ENCODE peak calls at places on chromosomes 3 and 15, in four cellular contexts. R is CD8-positive, alpha-beta T cell; X is cardiac muscle cell; S is BJ. F is an unnamed sample. For H3K36me3, the result is how much of the 10 kb centered on the place peaks cover.

GRCh38 chr3:24522155-24522579 is 27.5 kb upstream of the THRB start:
- DNase-seq in S (no peak), X (peak), R (no peak), F (peak)

GRCh38 chr15:99442268-99442897 is 123.4 kb upstream of the MEF2A start:
- DNase-seq in S (peak), R (peak), X (peak), F (no peak)

GRCh38 chr3:47288966-47289910 is 6.5 kb downstream of the KLHL18 start:
- DNase-seq in X (peak), S (no peak), R (no peak), F (peak)

GRCh38 chr3:50342818-50343633 is 2.4 kb upstream of the RASSF1 start:
- DNase-seq in R (no peak), X (no peak), S (no peak), F (peak)

GRCh38 chr15:34708422-34708821 is 46.4 kb downstream of the GJD2 start:
- DNase-seq in X (peak), R (no peak), S (no peak), F (peak)

GRCh38 chr15:70964058-70964457 is 71.4 kb downstream of the LRRC49 start:
- DNase-seq in X (no peak), R (no peak), S (no peak), F (no peak)

GRCh38 chr15:82571722-82572222 is 31.5 kb upstream of the RPS17 start:
- DNase-seq in R (no peak), X (peak), S (peak), F (peak)

GRCh38 chr15:91431041-91431715 is 331.1 kb downstream of the SV2B start:
- DNase-seq in R (no peak), X (no peak), S (no peak), F (no peak)

GRCh38 chr15:62163847-62164499 is 1.1 kb downstream of the C2CD4B start:
- DNase-seq in X (no peak), R (no peak), S (no peak), F (no peak)

GRCh38 chr3:50167069-50167781 is 12.1 kb downstream of the SEMA3F start:
- DNase-seq in S (no peak), X (no peak), R (no peak), F (no peak)

GRCh38 chr15:80818996-80819395 is 39.8 kb downstream of the CEMIP start:
- DNase-seq in R (no peak), S (no peak), X (no peak), F (no peak)

GRCh38 chr3:172089250-172089649 is 49.9 kb downstream of the FNDC3B start:
- DNase-seq in R (no peak), X (peak), S (no peak), F (no peak)

GRCh38 chr15:64894395-64895056 is 17.2 kb upstream of the ANKDD1A start:
- DNase-seq in R (peak), X (no peak), S (no peak), F (no peak)

GRCh38 chr3:64242435-64242834 is 17.2 kb upstream of the PRICKLE2 start:
- DNase-seq in S (no peak), R (no peak), X (peak), F (peak)

GRCh38 chr15:80578871-80579270 is 116.2 kb upstream of the ABHD17C start:
- DNase-seq in X (no peak), R (no peak), S (no peak), F (no peak)

GRCh38 chr3:58085616-58086015 is 77.4 kb downstream of the FLNB start:
- DNase-seq in S (no peak), X (no peak), R (no peak), F (no peak)

GRCh38 chr3:124117486-124117885 is 125.6 kb upstream of the ROPN1 start:
- DNase-seq in X (peak), S (no peak), R (no peak), F (no peak)

GRCh38 chr3:13879946-13880810 is at the start of gene WNT7A:
- DNase-seq in R (peak), S (no peak), X (peak), F (peak)

GRCh38 chr15:50911641-50912040 is 3.2 kb downstream of the AP4E1 start:
- DNase-seq in S (no peak), X (no peak), R (no peak), F (no peak)

GRCh38 chr3:119401502-119402440 is 61.6 kb downstream of the TMEM39A start:
- DNase-seq in R (no peak), X (no peak), S (no peak), F (no peak)

DNA sequence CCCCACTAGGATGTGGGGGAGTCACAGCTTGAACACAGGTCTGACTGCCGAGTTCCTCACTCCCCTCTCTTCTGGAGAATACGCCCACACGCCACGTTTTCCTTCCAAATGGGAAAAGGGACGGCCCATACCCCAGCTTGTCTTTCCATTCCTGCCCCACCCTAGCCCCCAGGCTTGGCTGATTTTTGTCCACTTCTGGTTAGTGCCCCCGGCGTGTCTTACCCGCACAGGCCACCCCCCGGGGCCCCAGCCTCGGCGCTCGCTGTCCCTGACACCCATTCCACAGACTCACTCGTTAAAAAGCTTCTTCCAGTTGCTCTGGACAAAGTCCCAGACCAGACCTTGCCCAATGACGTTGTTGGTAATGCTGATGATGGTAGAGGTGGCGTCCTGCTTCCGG is 14.5 kb downstream of the MESP2 start:
- DNase-seq in S (no peak), X (no peak), R (no peak), F (no peak)
- H3K36me3 ChIP-seq in S (under half), X (under half), R (under half), F (under half)

GRCh38 chr3:195896361-195897080 is 11.8 kb downstream of the TNK2 start:
- DNase-seq in R (no peak), X (peak), S (no peak), F (peak)
- H3K4me3 ChIP-seq in R (peak), X (peak), S (peak), F (peak)

GRCh38 chr3:188179006-188179966 is 25.3 kb downstream of the LPP start:
- DNase-seq in X (no peak), R (no peak), S (no peak), F (no peak)
- H3K36me3 ChIP-seq in X (under half), R (under half), S (under half), F (under half)

GRCh38 chr3:114455432-114455831 is 161.6 kb downstream of the TIGIT start:
- DNase-seq in X (no peak), S (no peak), R (no peak), F (no peak)

GRCh38 chr3:114453296-114453888 is 159.6 kb downstream of the TIGIT start:
- DNase-seq in X (no peak), S (no peak), R (no peak), F (no peak)

GRCh38 chr3:114452176-114452744 is 158.4 kb downstream of the TIGIT start:
- DNase-seq in X (no peak), R (no peak), S (no peak), F (peak)

GRCh38 chr3:114456742-114457141 is 162.9 kb downstream of the TIGIT start:
- DNase-seq in S (no peak), R (no peak), X (no peak), F (no peak)

GRCh38 chr3:114454592-114455251 is 160.9 kb downstream of the TIGIT start:
- DNase-seq in R (no peak), S (no peak), X (peak), F (peak)
- H3K4me3 ChIP-seq in R (peak), S (peak), X (peak), F (peak)

GRCh38 chr15:68713874-68714273 is 106.8 kb downstream of the ANP32A start:
- DNase-seq in S (no peak), R (no peak), X (no peak), F (no peak)
- H3K36me3 ChIP-seq in S (under half), R (under half), X (under half), F (under half)

GRCh38 chr3:192993428-192993827 is 75.8 kb upstream of the MB21D2 start:
- DNase-seq in X (no peak), S (no peak), R (no peak), F (no peak)
- H3K4me3 ChIP-seq in X (no peak), S (no peak), R (no peak), F (no peak)

GRCh38 chr3:70982274-70982673 is 601.3 kb downstream of the FOXP1 start:
- DNase-seq in X (peak), R (no peak), S (peak), F (no peak)
- H3K36me3 ChIP-seq in X (under half), R (under half), S (under half), F (under half)

DNA sequence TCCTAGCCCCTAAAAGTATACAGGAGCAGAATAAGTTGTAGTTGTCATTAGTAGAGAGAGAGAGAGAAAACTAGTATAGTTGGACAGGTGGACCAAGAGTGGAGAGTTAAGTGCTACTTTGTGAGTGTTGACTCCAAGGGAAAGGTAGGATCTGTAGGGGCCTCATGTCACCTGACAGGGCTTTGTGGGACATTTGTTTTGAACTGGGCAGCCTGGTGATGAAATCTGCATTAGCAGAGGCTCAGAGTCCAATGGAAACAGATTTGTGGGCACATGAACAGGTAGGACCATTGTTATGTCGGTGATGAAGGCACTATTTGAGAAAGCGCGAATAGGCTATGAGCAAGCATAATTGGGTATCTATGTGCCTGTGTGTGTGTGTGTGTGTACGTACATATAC is 43.5 kb downstream of the SGO1 start:
- DNase-seq in S (no peak), R (no peak), X (no peak), F (no peak)
- H3K4me3 ChIP-seq in S (no peak), R (no peak), X (no peak), F (no peak)

DNA sequence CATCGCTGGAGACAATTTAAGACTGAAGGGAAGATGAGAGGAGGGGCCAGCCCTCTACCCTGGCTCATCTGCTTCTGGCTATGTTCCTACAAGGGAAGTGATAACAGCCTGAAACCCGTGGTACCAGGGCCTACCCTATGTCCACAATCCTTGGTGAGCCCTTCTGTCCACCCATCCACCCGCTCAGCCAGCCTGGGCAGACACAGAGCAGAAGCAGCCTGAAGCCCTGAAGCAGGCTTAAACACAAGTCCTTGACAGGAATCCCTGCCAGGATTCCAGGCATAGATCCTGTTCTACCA is 15.4 kb downstream of the CLK3 start:
- DNase-seq in R (no peak), S (no peak), X (no peak), F (no peak)
- H3K36me3 ChIP-seq in R (half or more), S (under half), X (half or more), F (half or more)

DNA sequence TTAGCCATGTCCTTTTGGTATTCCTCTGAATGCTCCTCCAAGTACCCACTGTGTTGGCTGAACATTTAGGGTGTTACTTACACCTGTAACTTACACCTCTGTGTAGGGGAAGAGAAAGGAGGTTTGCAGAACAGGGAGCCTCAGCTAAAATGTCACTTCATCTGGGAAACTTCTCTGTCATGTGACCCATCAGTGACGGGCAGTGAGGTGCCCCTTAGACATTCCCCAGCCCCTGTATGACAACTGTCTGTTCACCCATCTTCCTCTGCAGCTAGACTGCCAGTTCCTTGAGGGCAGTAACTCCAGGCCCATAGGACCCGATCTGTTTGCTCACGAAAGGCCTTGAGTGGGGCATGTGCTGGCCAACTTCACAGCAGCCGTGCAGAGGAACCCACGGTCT is 57.4 kb downstream of the LRIG1 start:
- DNase-seq in R (no peak), S (no peak), X (no peak), F (no peak)
- H3K4me3 ChIP-seq in R (no peak), S (no peak), X (no peak), F (no peak)

F was measured in HAP-1.